ENCODE peak calls at places on chromosome 6, in eight cellular contexts. E is CD8-positive, alpha-beta memory T cell; R is HS-27A; Q is HEK293T; B is stimulated activated CD8-positive, alpha-beta memory T cell treated with anti-CD3 and anti-CD28 coated beads, Interleukin-15, amount 100 ng/mL, for 4 hours; D is chondrocyte; C is NCI-H1417; Y is activated naive CD4-positive, alpha-beta T cell. T is an unnamed sample.

GRCh38 chr6:13759025-13759424 is 47.4 kb upstream of the RANBP9 start:
- DNase-seq in E (no peak), R (no peak), Q (no peak), B (no peak), D (no peak), C (no peak), Y (no peak), T (no peak)

GRCh38 chr6:113578691-113579090 is 278.5 kb upstream of the MARCKS start:
- DNase-seq in E (no peak), R (no peak), Q (no peak), B (no peak), D (no peak), C (no peak), Y (no peak), T (no peak)

GRCh38 chr6:21278078-21278790 is 315.3 kb upstream of the SOX4 start:
- DNase-seq in E (no peak), R (no peak), Q (no peak), B (no peak), D (no peak), C (no peak), Y (no peak), T (no peak)

GRCh38 chr6:113813207-113813606 is 43.9 kb upstream of the MARCKS start:
- DNase-seq in E (no peak), R (peak; percentile 76), Q (no peak), B (no peak), D (no peak), C (no peak), Y (no peak), T (no peak)

GRCh38 chr6:43453831-43454230 is 1.5 kb downstream of the DLK2 start:
- DNase-seq in E (no peak), R (no peak), Q (no peak), B (no peak), D (no peak), C (no peak), Y (no peak), T (no peak)

GRCh38 chr6:113299526-113299925 is 557.6 kb upstream of the MARCKS start:
- DNase-seq in E (no peak), R (no peak), Q (no peak), B (no peak), D (no peak), C (no peak), Y (no peak), T (no peak)

GRCh38 chr6:120990866-120991265 is 343.4 kb downstream of the TBC1D32 start:
- DNase-seq in E (no peak), R (no peak), Q (no peak), B (no peak), D (no peak), C (no peak), Y (no peak), T (no peak)

GRCh38 chr6:79635179-79635578 is 4.0 kb downstream of the SH3BGRL2 start:
- DNase-seq in E (no peak), R (no peak), Q (no peak), B (no peak), D (no peak), C (no peak), Y (no peak), T (no peak)

GRCh38 chr6:150683320-150683719 is 83.6 kb downstream of the PLEKHG1 start:
- DNase-seq in E (no peak), R (no peak), Q (no peak), B (no peak), D (no peak), C (no peak), Y (no peak), T (no peak)

GRCh38 chr6:2725999-2726567 is 24.6 kb downstream of the MYLK4 start:
- DNase-seq in E (no peak), R (no peak), Q (peak; percentile 34), B (no peak), D (no peak), C (no peak), Y (no peak), T (no peak)

GRCh38 chr6:2245954-2246863 is 804 bp upstream of the GMDS start:
- DNase-seq in E (peak; percentile 18), R (no peak), Q (peak; percentile 29), B (no peak), D (no peak), C (peak; percentile 86), Y (no peak), T (peak; percentile 95)

GRCh38 chr6:163620670-163621330 is 206.3 kb downstream of the QKI start:
- DNase-seq in E (no peak), R (no peak), Q (no peak), B (no peak), D (no peak), C (no peak), Y (no peak), T (no peak)

GRCh38 chr6:153538491-153538890 is 407.4 kb upstream of the RGS17 start:
- DNase-seq in E (no peak), R (no peak), Q (no peak), B (no peak), D (no peak), C (no peak), Y (no peak), T (no peak)

GRCh38 chr6:22925920-22926587 is 356.7 kb downstream of the HDGFL1 start:
- DNase-seq in E (no peak), R (no peak), Q (no peak), B (no peak), D (no peak), C (no peak), Y (no peak), T (no peak)

GRCh38 chr6:108702106-108702851 is 141.6 kb downstream of the FOXO3 start:
- DNase-seq in E (no peak), R (no peak), Q (no peak), B (no peak), D (no peak), C (no peak), Y (no peak), T (no peak)

GRCh38 chr6:42710316-42710715 is 12.1 kb downstream of the PRPH2 start:
- DNase-seq in E (no peak), R (no peak), Q (no peak), B (no peak), D (peak; percentile 53), C (peak; percentile 74), Y (no peak), T (no peak)

GRCh38 chr6:20096506-20096905 is 115.8 kb downstream of the MBOAT1 start:
- DNase-seq in E (no peak), R (no peak), Q (no peak), B (no peak), D (no peak), C (no peak), Y (no peak), T (no peak)

GRCh38 chr6:12071064-12071615 is 59.0 kb downstream of the HIVEP1 start:
- DNase-seq in E (no peak), R (no peak), Q (no peak), B (no peak), D (no peak), C (no peak), Y (no peak), T (no peak)

GRCh38 chr6:154361476-154361875 is 4.9 kb upstream of the IPCEF1 start:
- DNase-seq in E (no peak), R (no peak), Q (no peak), B (no peak), D (no peak), C (no peak), Y (no peak), T (no peak)

GRCh38 chr6:33699131-33699530 is 12.4 kb downstream of the UQCC2 start:
- DNase-seq in E (no peak), R (no peak), Q (no peak), B (no peak), D (peak; percentile 35), C (no peak), Y (no peak), T (no peak)

GRCh38 chr6:13787146-13787545 is 27.2 kb downstream of the MCUR1 start:
- DNase-seq in E (no peak), R (no peak), Q (no peak), B (no peak), D (no peak), C (no peak), Y (no peak), T (no peak)

GRCh38 chr6:137926207-137926731 is 59.2 kb downstream of the TNFAIP3 start:
- DNase-seq in E (no peak), R (peak; percentile 63), Q (no peak), B (no peak), D (no peak), C (no peak), Y (no peak), T (no peak)